ENCODE peak calls at places on chromosomes 7 and 10, in ten cellular contexts. X is CD8-positive, alpha-beta memory T cell; Z is C1 segment of cervical spinal cord; U is H7; S is left cardiac atrium; M is substantia nigra; H is tibial artery; L is putamen; R is COR-L47; J is G401. O is an unnamed sample.

GRCh38 chr7:134515569-134516468 is 11.5 kb upstream of the AKR1B10 start:
- DNase-seq in X (no peak), Z (no peak), U (no peak), S (no peak), M (no peak), H (no peak), L (no peak), R (no peak), J (no peak), O (peak; percentile 54)

GRCh38 chr7:151506901-151507382 is 12.8 kb downstream of the RHEB start:
- DNase-seq in X (no peak), Z (peak; percentile 51), U (peak; percentile 47), S (no peak), M (no peak), H (no peak), L (peak; percentile 36), R (no peak), J (peak; percentile 46), O (peak; percentile 85)

GRCh38 chr7:105581066-105581811 is at the start of gene EFCAB10:
- DNase-seq in X (peak; percentile 60), Z (peak; percentile 43), U (peak; percentile 96), S (peak; percentile 59), M (peak; percentile 38), H (no peak), L (peak; percentile 68), R (peak; percentile 76), J (peak; percentile 76), O (no peak)

GRCh38 chr7:11130012-11130411 is 156.3 kb downstream of the PHF14 start:
- DNase-seq in X (no peak), Z (no peak), U (no peak), S (no peak), M (no peak), H (no peak), L (no peak), R (no peak), J (no peak), O (no peak)

GRCh38 chr7:21507627-21508343 is 35.1 kb upstream of the DNAH11 start:
- DNase-seq in X (no peak), Z (no peak), U (peak; percentile 33), S (no peak), M (no peak), H (no peak), L (peak; percentile 34), R (peak; percentile 24), J (peak; percentile 23), O (no peak)

GRCh38 chr10:47458466-47459154 is 25.3 kb downstream of the ANXA8 start:
- DNase-seq in X (no peak), Z (no peak), U (no peak), S (no peak), M (no peak), H (no peak), L (no peak), R (no peak), J (no peak), O (no peak)

GRCh38 chr10:97278491-97278989 is 13.9 kb downstream of the ARHGAP19 start:
- DNase-seq in X (no peak), Z (no peak), U (peak; percentile 48), S (no peak), M (no peak), H (no peak), L (peak; percentile 55), R (peak; percentile 33), J (peak; percentile 80), O (no peak)

GRCh38 chr7:43135129-43135528 is 22.7 kb downstream of the HECW1 start:
- DNase-seq in X (no peak), Z (no peak), U (peak; percentile 39), S (no peak), M (no peak), H (no peak), L (peak; percentile 53), R (no peak), J (no peak), O (no peak)

GRCh38 chr7:36506820-36507219 is 117.2 kb downstream of the ANLN start:
- DNase-seq in X (no peak), Z (no peak), U (no peak), S (no peak), M (no peak), H (no peak), L (no peak), R (no peak), J (no peak), O (no peak)

GRCh38 chr10:108911814-108912541 is 1011.3 kb downstream of the XPNPEP1 start:
- DNase-seq in X (no peak), Z (peak; percentile 2), U (peak; percentile 73), S (peak; percentile 39), M (peak; percentile 3), H (peak; percentile 63), L (peak; percentile 8), R (no peak), J (peak; percentile 42), O (no peak)

GRCh38 chr10:124708922-124709520 is 35.2 kb downstream of the FAM53B start:
- DNase-seq in X (peak; percentile 47), Z (no peak), U (peak; percentile 74), S (no peak), M (no peak), H (no peak), L (no peak), R (peak; percentile 45), J (peak; percentile 59), O (no peak)

GRCh38 chr10:77004917-77005564 is 632.6 kb downstream of the KCNMA1 start:
- DNase-seq in X (no peak), Z (no peak), U (peak; percentile 64), S (no peak), M (no peak), H (no peak), L (peak; percentile 7), R (no peak), J (peak; percentile 67), O (no peak)

GRCh38 chr7:151309306-151309705 is 32.3 kb upstream of the NUB1 start:
- DNase-seq in X (no peak), Z (no peak), U (no peak), S (no peak), M (no peak), H (no peak), L (no peak), R (no peak), J (no peak), O (no peak)

GRCh38 chr10:34854147-34854601 is 39.1 kb upstream of the PARD3 start:
- DNase-seq in X (no peak), Z (peak; percentile 6), U (no peak), S (no peak), M (no peak), H (no peak), L (peak; percentile 21), R (peak; percentile 12), J (peak; percentile 37), O (no peak)

GRCh38 chr10:51667992-51668689 is 31.3 kb downstream of the CSTF2T start:
- DNase-seq in X (no peak), Z (no peak), U (no peak), S (no peak), M (no peak), H (no peak), L (peak; percentile 6), R (no peak), J (peak; percentile 5), O (no peak)

GRCh38 chr7:114412548-114412947 is 2.1 kb upstream of the FOXP2 start:
- DNase-seq in X (no peak), Z (no peak), U (no peak), S (no peak), M (no peak), H (no peak), L (no peak), R (peak; percentile 85), J (no peak), O (no peak)

GRCh38 chr10:127973810-127974311 is 67.0 kb downstream of the PTPRE start:
- DNase-seq in X (no peak), Z (peak; percentile 36), U (peak; percentile 72), S (no peak), M (peak; percentile 54), H (no peak), L (no peak), R (no peak), J (no peak), O (no peak)

GRCh38 chr10:86334515-86335085 is 32.0 kb downstream of the GRID1 start:
- DNase-seq in X (peak; percentile 26), Z (no peak), U (peak; percentile 90), S (no peak), M (no peak), H (no peak), L (no peak), R (peak; percentile 28), J (no peak), O (no peak)

GRCh38 chr7:127792528-127793342 is 140.7 kb downstream of the SND1 start:
- DNase-seq in X (no peak), Z (no peak), U (peak; percentile 62), S (no peak), M (no peak), H (no peak), L (no peak), R (no peak), J (no peak), O (no peak)

GRCh38 chr10:10327934-10328333 is 689.7 kb upstream of the CELF2 start:
- DNase-seq in X (no peak), Z (no peak), U (no peak), S (no peak), M (no peak), H (no peak), L (no peak), R (no peak), J (no peak), O (no peak)

O was measured in gastrocnemius medialis.